ENCODE peak calls at places on chromosomes 16 and 17, in nine cellular contexts. L, T, U, X, O, I, G, A and K are unnamed samples.

GRCh38 chr17:72852267-72852945 is 240.1 kb downstream of the SLC39A11 start:
- DNase-seq in I (no peak), L (no peak), G (no peak), U (no peak), T (no peak), A (no peak), X (no peak), O (no peak), K (no peak)

GRCh38 chr17:76529643-76530488 is 7.6 kb downstream of the CYGB start:
- DNase-seq in X (no peak), T (peak), U (peak), I (peak), L (peak), O (peak), A (no peak), G (peak), K (peak)

GRCh38 chr16:4924593-4925378 is 12.2 kb downstream of the PPL start:
- DNase-seq in O (no peak), I (no peak), U (no peak), T (no peak), G (no peak), L (no peak), A (no peak), X (no peak), K (no peak)

GRCh38 chr16:82432261-82432660 is 194.5 kb upstream of the CDH13 start:
- DNase-seq in L (no peak), G (no peak), I (peak), U (no peak), X (no peak), O (no peak), T (no peak), A (no peak), K (no peak)

GRCh38 chr16:79295746-79296145 is 304.8 kb downstream of the MAF start:
- DNase-seq in O (no peak), T (no peak), G (no peak), I (no peak), L (no peak), A (no peak), X (no peak), U (no peak), K (no peak)

GRCh38 chr17:22505660-22506059 is 813.3 kb downstream of the KCNJ18 start:
- DNase-seq in I (no peak), L (no peak), G (no peak), T (no peak), U (no peak), X (no peak), O (no peak), A (no peak), K (no peak)

GRCh38 chr16:83934684-83934977 is 18.4 kb upstream of the OSGIN1 start:
- DNase-seq in L (no peak), I (no peak), O (no peak), G (no peak), U (no peak), X (no peak), A (no peak), T (no peak), K (no peak)

GRCh38 chr17:76281573-76282371 is 16.6 kb downstream of the UBALD2 start:
- DNase-seq in T (no peak), A (no peak), O (no peak), U (no peak), X (no peak), G (no peak), L (no peak), I (no peak), K (no peak)

GRCh38 chr16:49704586-49705155 is 151.2 kb downstream of the ZNF423 start:
- DNase-seq in U (peak), A (no peak), X (no peak), L (no peak), I (no peak), O (no peak), G (no peak), T (no peak), K (no peak)

GRCh38 chr17:80104321-80104955 is 3.1 kb downstream of the GAA start:
- DNase-seq in O (peak), L (peak), G (no peak), T (no peak), U (peak), X (no peak), I (peak), A (no peak), K (no peak)

GRCh38 chr16:55825115-55825728 is 7.7 kb downstream of the CES1 start:
- DNase-seq in U (no peak), L (no peak), I (no peak), T (no peak), G (no peak), O (no peak), X (no peak), A (no peak), K (no peak)

GRCh38 chr16:57126412-57126811 is 34.0 kb downstream of the CPNE2 start:
- DNase-seq in X (no peak), G (no peak), L (no peak), T (no peak), U (no peak), I (no peak), O (no peak), A (no peak), K (no peak)

GRCh38 chr16:71746442-71747046 is 22.0 kb upstream of the PHLPP2 start:
- DNase-seq in G (no peak), U (peak), L (peak), X (no peak), A (no peak), O (no peak), I (peak), T (no peak), K (no peak)

GRCh38 chr16:58339452-58339938 is 44.7 kb upstream of the PRSS54 start:
- DNase-seq in O (no peak), A (no peak), X (no peak), U (peak), I (peak), L (peak), T (no peak), G (peak), K (no peak)
- TF ChIP-seq CTCF in O (no peak), A (no peak), X (peak), U (peak), I (peak), L (peak), T (no peak), G (peak), K (no peak)

GRCh38 chr17:55996826-55997225 is 156.4 kb upstream of the ANKFN1 start:
- DNase-seq in T (no peak), U (no peak), L (no peak), O (no peak), G (no peak), I (no peak), X (no peak), A (no peak), K (no peak)
- TF ChIP-seq CTCF in T (no peak), U (no peak), L (no peak), O (no peak), G (no peak), I (no peak), X (no peak), A (no peak), K (no peak)

GRCh38 chr17:45016823-45017222 is 34.6 kb downstream of the DCAKD start:
- DNase-seq in O (no peak), L (no peak), X (no peak), U (no peak), T (no peak), G (no peak), I (no peak), A (no peak), K (no peak)
- TF ChIP-seq CTCF in O (no peak), L (peak), X (peak), U (peak), T (no peak), G (no peak), I (peak), A (no peak), K (no peak)

GRCh38 chr16:3097266-3097665 is 1.8 kb downstream of the ZSCAN10 start:
- DNase-seq in I (no peak), U (no peak), T (no peak), A (no peak), X (no peak), G (no peak), O (peak), L (no peak), K (no peak)

GRCh38 chr16:3095869-3096268 is 3.2 kb downstream of the ZSCAN10 start:
- DNase-seq in I (no peak), L (no peak), X (no peak), O (peak), A (peak), T (no peak), G (peak), U (no peak), K (no peak)

GRCh38 chr16:3096362-3096761 is 2.7 kb downstream of the ZSCAN10 start:
- DNase-seq in I (no peak), A (no peak), X (no peak), O (peak), T (no peak), U (no peak), L (no peak), G (no peak), K (no peak)

GRCh38 chr16:3092501-3092991 is 6.5 kb downstream of the ZSCAN10 start:
- DNase-seq in A (no peak), G (no peak), T (no peak), L (no peak), O (peak), I (no peak), X (no peak), U (no peak), K (no peak)

DNA sequence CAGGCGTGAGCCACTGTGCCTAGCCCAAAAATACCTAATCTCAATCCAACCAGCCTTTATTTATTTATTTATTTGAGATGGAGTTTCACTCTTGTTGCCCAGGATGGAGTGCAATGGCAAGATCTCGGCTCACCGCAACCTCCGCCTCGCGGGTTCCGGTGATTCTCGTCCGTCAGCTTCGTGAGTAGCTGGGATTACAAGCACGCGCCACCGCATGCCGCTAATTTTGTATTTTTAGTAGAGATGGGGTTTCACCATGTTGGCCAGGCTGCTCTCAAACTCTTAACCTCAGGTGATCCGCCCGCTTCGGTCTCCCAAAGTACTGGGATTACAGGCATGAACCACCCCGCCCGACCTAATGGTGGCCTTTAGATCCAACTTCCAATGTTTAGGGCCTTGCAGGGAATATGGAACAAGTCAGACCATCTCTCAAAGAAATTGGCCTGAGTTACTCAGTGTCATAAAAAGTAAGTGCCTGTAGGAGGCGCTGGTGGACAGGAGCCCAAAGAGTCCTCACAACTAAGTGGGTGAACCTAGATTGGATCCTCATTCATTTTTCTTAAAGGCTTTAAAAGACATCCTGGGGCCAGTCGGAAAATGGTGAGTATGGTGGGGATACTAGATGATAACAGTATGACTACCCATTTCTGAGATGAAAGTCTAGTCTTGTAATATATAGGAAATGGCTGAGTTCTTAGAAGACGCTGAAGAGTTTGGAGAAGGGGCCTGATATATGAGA is 4.6 kb downstream of the ZSCAN10 start:
- DNase-seq in O (peak), L (peak), I (no peak), A (peak), U (peak), X (no peak), T (no peak), G (no peak), K (no peak)
- TF ChIP-seq CTCF in O (peak), L (peak), I (peak), A (peak), U (peak), X (peak), T (no peak), G (peak), K (no peak)

DNA sequence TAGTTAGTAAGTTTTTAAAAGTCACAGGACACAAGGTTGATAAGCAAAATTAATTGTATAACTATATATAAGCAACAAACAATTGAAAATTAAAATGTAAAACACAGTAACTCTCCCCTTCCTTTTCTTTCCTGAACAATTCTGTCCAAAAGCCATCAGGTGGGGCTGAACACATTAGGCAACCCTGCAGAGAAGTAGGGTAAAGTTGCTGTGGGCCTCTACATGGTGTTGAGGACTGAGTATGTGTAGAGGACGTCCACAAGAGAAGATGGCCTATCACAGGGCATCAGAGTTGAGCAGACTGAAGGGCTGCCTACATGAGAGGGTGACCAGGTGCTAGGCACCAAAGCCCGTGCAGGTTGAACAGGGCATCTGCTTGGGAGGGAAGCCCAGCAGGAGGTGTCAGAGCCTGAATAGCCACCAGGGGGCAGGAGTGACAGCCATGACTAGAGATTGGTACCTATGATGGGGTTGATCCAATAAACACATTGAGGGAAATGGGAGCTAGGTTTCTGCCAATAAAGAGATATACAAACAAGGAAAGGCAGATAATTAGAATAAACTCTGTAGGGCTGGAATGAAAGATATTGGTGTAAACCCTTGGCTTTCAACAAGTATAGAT is 415.1 kb downstream of the NPIPA8 start:
- DNase-seq in T (no peak), A (peak), L (no peak), G (no peak), O (no peak), U (no peak), X (no peak), I (no peak), K (no peak)
- TF ChIP-seq CTCF in T (no peak), A (peak), L (no peak), G (no peak), O (peak), U (peak), X (peak), I (no peak), K (no peak)